ENCODE peak calls at places on chromosome 21, in five cellular contexts. M is sigmoid colon, Y is lower leg skin, E is GM12892, C is A549. D is an unnamed sample.

GRCh38 chr21:33309778-33310177 is 15.0 kb upstream of the IFNAR1 start:
- DNase-seq in M (no peak), Y (no peak), E (no peak), C (no peak), D (no peak)

GRCh38 chr21:37071561-37072238 is 1.2 kb downstream of the PIGP start:
- DNase-seq in M (peak; percentile 90), Y (peak; percentile 93), E (no peak), C (peak; percentile 70), D (peak; percentile 33)

GRCh38 chr21:45935628-45936027 is 45.9 kb upstream of the COL6A1 start:
- DNase-seq in M (no peak), Y (no peak), E (no peak), C (no peak), D (no peak)

GRCh38 chr21:43842742-43843141 is 22.3 kb upstream of the AGPAT3 start:
- DNase-seq in M (no peak), Y (no peak), E (no peak), C (no peak), D (no peak)

GRCh38 chr21:29295066-29295650 is 3.6 kb upstream of the BACH1 start:
- DNase-seq in M (no peak), Y (no peak), E (no peak), C (no peak), D (no peak)

GRCh38 chr21:26717146-26717739 is 128.0 kb downstream of the ADAMTS1 start:
- DNase-seq in M (no peak), Y (no peak), E (no peak), C (peak; percentile 4), D (no peak)

GRCh38 chr21:33841561-33841960 is 74.0 kb downstream of the ATP5PO start:
- DNase-seq in M (no peak), Y (peak; percentile 56), E (no peak), C (no peak), D (no peak)

GRCh38 chr21:25911730-25912401 is 177.1 kb downstream of the GABPA start:
- DNase-seq in M (no peak), Y (no peak), E (no peak), C (no peak), D (no peak)

GRCh38 chr21:37202221-37202805 is 64.8 kb downstream of the VPS26C start:
- DNase-seq in M (no peak), Y (no peak), E (no peak), C (no peak), D (no peak)

GRCh38 chr21:24844672-24845071 is 762.6 kb downstream of the MRPL39 start:
- DNase-seq in M (no peak), Y (no peak), E (no peak), C (no peak), D (no peak)

GRCh38 chr21:33198346-33199135 is 31.2 kb upstream of the IFNAR2 start:
- DNase-seq in M (peak; percentile 75), Y (no peak), E (no peak), C (no peak), D (no peak)

GRCh38 chr21:44865561-44866280 is 7.8 kb downstream of the PTTG1IP start:
- DNase-seq in M (peak; percentile 59), Y (no peak), E (no peak), C (no peak), D (no peak)

GRCh38 chr21:44858791-44859190 is 14.7 kb downstream of the PTTG1IP start:
- DNase-seq in M (no peak), Y (no peak), E (no peak), C (no peak), D (no peak)

GRCh38 chr21:44867464-44867863 is 6.0 kb downstream of the PTTG1IP start:
- DNase-seq in M (no peak), Y (no peak), E (no peak), C (no peak), D (no peak)

GRCh38 chr21:44866780-44867179 is 6.7 kb downstream of the PTTG1IP start:
- DNase-seq in M (no peak), Y (no peak), E (no peak), C (no peak), D (no peak)

GRCh38 chr21:44862869-44863685 is 10.4 kb downstream of the PTTG1IP start:
- DNase-seq in M (no peak), Y (no peak), E (no peak), C (no peak), D (no peak)
- TF ChIP-seq POLR2A in M (no peak), Y (no peak), E (no peak), C (no peak), D (no peak)

DNA sequence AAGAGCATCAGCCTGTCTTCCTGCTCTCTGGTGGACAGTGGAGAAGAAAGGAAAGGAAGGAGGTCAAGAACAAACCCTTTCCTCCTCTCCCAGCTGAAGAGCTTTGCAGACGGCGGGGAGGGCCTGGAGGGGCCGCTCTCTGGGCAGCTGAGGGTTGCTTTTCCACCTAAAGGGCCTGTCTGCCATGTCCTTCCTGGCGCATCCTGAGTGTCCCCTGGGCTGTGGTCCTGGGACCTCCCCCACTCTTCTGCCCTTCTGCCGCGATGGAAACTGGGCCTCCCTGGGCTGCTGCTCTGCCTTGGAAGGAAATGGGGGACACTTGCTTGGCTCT is 107.0 kb downstream of the ETS2 start:
- DNase-seq in M (no peak), Y (no peak), E (no peak), C (no peak), D (no peak)
- TF ChIP-seq POLR2A in M (peak; percentile 35), Y (no peak), E (no peak), C (no peak), D (no peak)

DNA sequence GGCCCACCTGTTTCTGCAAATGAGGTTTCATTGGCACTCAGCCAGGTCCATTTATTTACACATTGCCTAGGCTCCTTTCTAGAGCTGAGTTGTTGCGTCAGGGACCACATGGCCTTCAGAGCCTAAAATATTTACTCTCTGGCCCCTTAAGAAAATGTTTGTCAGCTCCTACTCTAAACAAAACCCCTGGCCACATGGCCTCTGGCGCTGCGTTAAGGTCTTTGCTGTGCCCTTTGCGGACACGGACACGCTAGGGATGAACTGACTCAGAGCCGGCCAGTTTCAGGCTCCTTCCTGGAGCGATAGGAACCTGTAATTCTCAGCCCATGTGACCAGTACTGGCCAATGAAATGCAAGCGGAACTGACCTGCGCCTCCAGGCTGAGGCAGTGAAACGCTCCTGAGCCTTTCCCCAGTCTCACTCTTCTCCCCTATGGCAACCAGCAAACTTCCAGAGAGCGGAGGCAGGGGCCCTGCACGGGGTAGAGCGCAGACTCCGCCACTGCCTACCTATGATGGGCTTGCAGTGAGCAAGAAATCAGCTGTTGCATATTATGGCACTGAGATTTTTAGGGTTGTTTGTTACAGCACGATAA is 160.3 kb downstream of the ETS2 start:
- DNase-seq in M (no peak), Y (no peak), E (no peak), C (peak; percentile 60), D (no peak)
- TF ChIP-seq POLR2A in M (no peak), Y (no peak), E (no peak), C (no peak), D (no peak)

DNA sequence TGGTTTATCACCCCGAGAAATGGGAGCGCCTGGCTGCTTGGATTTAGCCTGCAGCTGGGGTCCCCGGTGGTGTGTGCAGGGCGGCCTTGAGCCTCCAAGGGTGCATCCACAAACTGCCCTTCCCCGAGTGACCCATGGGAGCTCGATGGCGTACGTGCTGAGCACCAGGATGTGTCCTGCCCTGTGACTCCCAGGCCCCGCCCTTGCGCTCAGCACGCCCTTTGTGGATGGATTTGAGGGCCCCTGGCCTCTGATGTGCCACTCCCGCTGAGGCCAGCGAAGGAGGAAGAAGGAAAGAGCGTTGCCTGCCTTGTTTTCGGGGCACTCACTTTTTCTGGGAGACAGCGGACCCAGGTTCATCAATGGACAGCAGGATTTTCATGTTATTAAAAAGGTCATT is 1.7 kb upstream of the TFF3 start:
- DNase-seq in M (no peak), Y (peak; percentile 81), E (no peak), C (no peak), D (no peak)
- TF ChIP-seq POLR2A in M (peak; percentile 41), Y (no peak), E (no peak), C (no peak), D (no peak)

D was measured in H54.